ENCODE peak calls at places on chromosomes 4 and X, in eight cellular contexts. L is CD8-positive, alpha-beta T cell; Q is thyroid gland; W is GM23338; V is lung; R is right lobe of liver; Y is mucosa of descending colon; I is foreskin fibroblast. D is an unnamed sample.

GRCh38 chr4:88616275-88616996 is 24.2 kb downstream of the HERC3 start:
- DNase-seq in R (no peak), V (no peak), I (peak), W (no peak), Y (no peak), L (no peak), Q (no peak), D (no peak)

GRCh38 chrX:70054391-70054790 is 4.7 kb upstream of the AWAT2 start:
- DNase-seq in W (no peak), I (no peak), R (no peak), Y (no peak), V (no peak), Q (no peak), L (no peak), D (no peak)

GRCh38 chr4:123600426-123600825 is 203.8 kb downstream of the SPRY1 start:
- DNase-seq in L (no peak), V (no peak), Y (no peak), R (no peak), I (no peak), Q (no peak), W (peak), D (no peak)

GRCh38 chr4:67483868-67484602 is 61.3 kb downstream of the CENPC start:
- DNase-seq in V (no peak), R (no peak), Q (no peak), L (no peak), Y (no peak), I (peak), W (peak), D (no peak)

GRCh38 chrX:1725472-1725871 is 110.6 kb downstream of the ASMT start:
- DNase-seq in W (no peak), V (no peak), L (no peak), I (no peak), Q (no peak), Y (no peak), R (no peak), D (no peak)

GRCh38 chr4:88962430-88962829 is 94.6 kb downstream of the FAM13A start:
- DNase-seq in L (no peak), I (no peak), R (no peak), W (no peak), V (no peak), Q (no peak), Y (no peak), D (no peak)

GRCh38 chr4:143186202-143186601 is 1.5 kb downstream of the USP38 start:
- DNase-seq in Y (no peak), I (no peak), R (no peak), Q (no peak), V (no peak), L (no peak), W (no peak), D (no peak)

GRCh38 chrX:16484338-16484737 is 165.6 kb upstream of the S100G start:
- DNase-seq in L (peak), W (no peak), R (no peak), Q (no peak), V (no peak), Y (peak), I (peak), D (no peak)

GRCh38 chrX:17736478-17736855 is 826 bp upstream of the SCML1 start:
- DNase-seq in Q (no peak), W (no peak), R (no peak), L (no peak), V (no peak), I (no peak), Y (no peak), D (no peak)

GRCh38 chr4:168604496-168605373 is 107.9 kb downstream of the PALLD start:
- DNase-seq in V (no peak), W (peak), R (no peak), I (peak), Q (no peak), Y (no peak), L (no peak), D (no peak)

GRCh38 chr4:75831856-75832405 is 70.3 kb downstream of the PPEF2 start:
- DNase-seq in W (peak), R (no peak), L (no peak), V (no peak), Q (no peak), Y (peak), I (no peak), D (no peak)

DNA sequence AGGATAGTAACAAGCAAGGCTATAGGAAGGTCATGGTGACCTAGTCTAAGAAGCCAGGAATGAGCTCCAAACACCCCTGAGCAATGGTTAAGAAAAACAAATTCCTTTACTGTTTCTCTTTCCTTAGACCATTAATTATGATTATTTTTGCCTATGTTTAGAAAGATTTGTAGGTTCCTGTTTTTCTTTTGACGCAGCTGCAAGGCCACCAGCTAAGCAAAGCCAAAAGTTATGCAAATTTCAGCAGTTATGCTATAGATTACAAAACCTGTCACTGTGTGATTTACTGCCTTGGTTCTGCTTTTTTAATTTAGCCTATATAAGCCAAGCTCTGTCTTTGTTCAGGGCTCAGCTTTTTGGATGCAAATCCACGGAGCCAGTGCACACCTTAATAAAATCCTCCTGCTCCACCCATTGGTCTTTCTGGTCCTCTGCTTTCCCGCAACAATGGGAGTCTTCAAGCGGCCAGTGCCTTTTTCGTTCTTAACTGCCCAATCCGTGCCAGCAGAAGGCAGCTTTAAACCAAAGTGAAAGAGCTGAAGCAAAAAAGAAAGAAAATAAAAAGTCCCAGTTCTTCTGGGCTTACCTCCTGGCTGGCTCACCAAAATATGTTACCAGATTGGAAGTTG is 1.4 kb upstream of the CEP135 start:
- DNase-seq in R (no peak), L (no peak), V (no peak), Y (peak), I (peak), Q (no peak), W (no peak), D (peak)
- H3K4me3 ChIP-seq in R (peak), L (peak), V (peak), Y (no peak), I (peak), Q (no peak), W (no peak), D (peak)

DNA sequence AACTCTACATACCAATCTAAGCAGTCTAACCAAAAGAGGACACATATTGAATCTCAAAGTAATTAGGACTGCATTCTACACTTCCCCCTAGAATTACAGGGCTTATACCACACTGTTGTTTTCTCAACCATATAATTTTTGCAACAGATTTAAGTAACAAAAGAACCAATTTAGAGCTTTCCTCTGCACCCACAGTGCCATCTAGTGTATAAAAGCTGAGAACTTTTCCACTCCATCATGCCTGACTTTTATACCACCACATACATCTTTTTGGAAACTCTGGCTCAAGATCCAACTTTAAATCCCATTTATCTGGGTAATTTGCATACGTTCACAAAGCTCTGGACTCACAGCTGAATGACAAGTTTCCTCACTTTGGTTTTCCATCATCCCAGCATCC is 99.5 kb downstream of the EFHC2 start:
- DNase-seq in I (peak), W (peak), V (no peak), Q (no peak), L (no peak), R (no peak), Y (peak), D (no peak)
- TF ChIP-seq CTCF in I (peak), W (peak), V (no peak), Q (peak), L (peak), R (peak), Y (no peak), D (peak)

GRCh38 chr4:113758361-113758760 is 3.2 kb downstream of the CAMK2D start:
- DNase-seq in Q (no peak), Y (no peak), L (no peak), I (peak), W (no peak), R (no peak), V (no peak), D (no peak)
- H3K4me3 ChIP-seq in Q (no peak), Y (no peak), L (no peak), I (peak), W (no peak), R (no peak), V (no peak), D (no peak)

GRCh38 chr4:99885063-99885664 is 9.1 kb downstream of the LAMTOR3 start:
- DNase-seq in L (no peak), V (no peak), Q (no peak), W (peak), Y (peak), I (no peak), R (no peak), D (peak)
- TF ChIP-seq CTCF in L (peak), V (no peak), Q (peak), W (peak), Y (no peak), I (peak), R (peak), D (peak)

GRCh38 chr4:70734971-70735370 is 13.2 kb downstream of the RUFY3 start:
- DNase-seq in L (no peak), Y (no peak), Q (peak), V (no peak), W (no peak), R (no peak), I (no peak), D (no peak)
- H3K4me3 ChIP-seq in L (peak), Y (no peak), Q (peak), V (no peak), W (no peak), R (peak), I (peak), D (peak)

DNA sequence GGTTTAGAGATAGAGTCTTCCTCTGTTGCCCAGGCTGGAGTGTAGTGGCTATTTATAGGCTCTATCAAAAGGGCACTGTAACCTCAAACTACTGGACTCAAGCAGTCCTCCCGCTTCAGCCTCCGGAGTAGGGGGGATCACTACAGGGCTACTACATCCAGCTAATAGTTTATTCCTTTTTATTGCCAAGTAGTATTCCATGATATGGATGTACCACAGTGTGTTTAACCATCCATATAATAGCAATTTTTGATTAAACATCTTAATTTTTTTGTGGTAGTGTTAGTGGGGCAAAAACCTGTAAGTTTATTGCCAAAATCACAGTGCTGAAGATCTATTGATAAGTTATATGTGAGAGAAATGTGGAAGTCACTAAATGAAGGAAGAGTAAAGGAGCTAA is 2.6 kb upstream of the NDUFC1 start:
- DNase-seq in L (no peak), R (no peak), V (no peak), Y (no peak), Q (no peak), W (no peak), I (no peak), D (no peak)
- TF ChIP-seq CTCF in L (no peak), R (no peak), V (no peak), Y (no peak), Q (no peak), W (no peak), I (no peak), D (no peak)

GRCh38 chr4:118773082-118773792 is 62.7 kb downstream of the SEC24D start:
- DNase-seq in L (no peak), Y (no peak), W (no peak), V (no peak), R (no peak), I (no peak), Q (no peak), D (no peak)

GRCh38 chr4:118774989-118775388 is 60.9 kb downstream of the SEC24D start:
- DNase-seq in L (no peak), V (no peak), Q (no peak), W (no peak), R (no peak), I (no peak), Y (no peak), D (no peak)

GRCh38 chr4:118774321-118774720 is 61.6 kb downstream of the SEC24D start:
- DNase-seq in Y (no peak), V (no peak), I (no peak), Q (no peak), R (no peak), L (no peak), W (no peak), D (no peak)

GRCh38 chr4:118770741-118771187 is 65.2 kb downstream of the SEC24D start:
- DNase-seq in V (no peak), L (no peak), W (no peak), Y (no peak), R (no peak), I (no peak), Q (no peak), D (no peak)

DNA sequence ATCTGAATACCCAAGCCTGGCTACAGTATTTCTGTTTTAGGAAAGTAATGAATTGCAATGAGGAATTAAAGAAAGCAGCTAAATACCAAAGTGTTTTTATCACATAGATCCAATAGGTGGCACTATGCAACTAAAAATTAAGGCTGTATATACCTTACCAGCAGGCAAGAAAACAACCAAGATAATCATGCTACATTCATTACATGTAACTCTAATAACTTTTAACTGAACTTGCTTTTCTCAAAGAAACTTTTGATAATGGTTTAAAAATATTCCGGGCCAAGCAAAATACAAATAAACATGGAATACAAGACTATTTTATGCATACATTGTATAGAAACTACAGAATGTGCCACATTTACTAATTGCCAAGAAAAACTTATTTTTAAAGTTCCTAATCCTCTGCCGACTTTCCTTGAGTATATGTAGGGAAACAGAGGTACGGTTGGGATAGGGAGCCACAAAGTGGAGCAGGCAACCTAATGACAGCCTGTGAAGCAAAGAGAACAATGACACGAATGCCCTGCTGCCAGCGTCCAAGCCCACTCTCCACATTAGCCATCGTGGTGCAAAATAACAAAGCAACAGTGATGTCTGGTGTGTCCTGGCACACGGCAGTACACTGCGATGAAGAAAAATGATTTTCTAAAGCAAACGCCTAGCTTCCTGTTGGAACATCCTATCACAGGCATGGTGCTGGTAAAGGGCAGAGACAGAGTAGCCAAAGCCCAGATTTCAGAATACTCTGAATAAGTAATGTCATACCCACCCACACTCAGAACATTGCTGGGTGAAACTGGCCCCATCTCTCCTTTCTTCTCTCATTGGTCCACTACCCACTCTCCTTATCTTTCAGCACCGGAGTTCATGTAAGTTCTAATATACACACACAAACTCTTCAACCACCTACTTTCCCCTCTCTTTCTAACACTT is 63.5 kb downstream of the SEC24D start:
- DNase-seq in L (no peak), Q (no peak), W (peak), Y (no peak), I (no peak), V (no peak), R (no peak), D (no peak)
- H3K4me3 ChIP-seq in L (no peak), Q (no peak), W (no peak), Y (no peak), I (no peak), V (no peak), R (no peak), D (no peak)

GRCh38 chrX:140151316-140151715 is 186.0 kb upstream of the CXorf66 start:
- DNase-seq in W (no peak), V (no peak), Y (no peak), Q (no peak), L (no peak), R (no peak), I (no peak), D (no peak)

DNA sequence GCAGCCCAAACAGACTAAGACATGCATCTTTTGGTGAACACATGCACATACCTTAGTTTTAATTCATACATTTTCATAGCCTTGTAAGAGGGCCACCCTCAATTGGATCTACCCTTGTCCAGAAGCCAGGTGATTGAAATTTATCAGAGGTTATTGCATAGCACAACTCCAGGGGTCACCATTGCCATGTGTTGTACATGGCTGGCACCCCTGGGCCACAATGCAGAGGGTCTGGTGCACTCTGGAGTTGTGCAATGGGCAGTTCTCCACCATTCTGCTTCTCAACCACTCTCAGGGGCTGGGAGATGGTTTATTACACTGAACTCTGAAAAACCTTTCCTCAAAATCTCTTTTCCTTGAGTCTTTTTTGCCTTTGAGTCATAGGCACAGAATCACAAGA is 184.4 kb upstream of the CXorf66 start:
- DNase-seq in R (no peak), V (no peak), I (no peak), Y (no peak), L (no peak), W (peak), Q (no peak), D (no peak)
- TF ChIP-seq CTCF in R (no peak), V (no peak), I (no peak), Y (no peak), L (no peak), W (peak), Q (no peak), D (no peak)

D was measured in GM12864.